ENCODE peak calls at places on chromosomes 3 and 15, in four cellular contexts. P, M, K and H are unnamed samples.

GRCh38 chr15:32042269-32042996 is 12.1 kb downstream of the CHRNA7 start:
- DNase-seq in M (no peak), K (no peak), P (no peak), H (no peak)

GRCh38 chr15:101614001-101614585 is 38.1 kb downstream of the TM2D3 start:
- DNase-seq in M (no peak), K (no peak), P (no peak), H (no peak)

GRCh38 chr3:30521156-30521555 is 85.2 kb upstream of the TGFBR2 start:
- DNase-seq in P (no peak), M (no peak), K (no peak), H (peak)

GRCh38 chr15:75636026-75636425 is 4.0 kb downstream of the IMP3 start:
- DNase-seq in K (no peak), M (no peak), P (no peak), H (no peak)

GRCh38 chr3:50336452-50337174 is 4.0 kb downstream of the RASSF1 start:
- DNase-seq in M (peak), K (no peak), P (no peak), H (peak)

GRCh38 chr3:154115332-154115731 is 5.9 kb upstream of the ARHGEF26 start:
- DNase-seq in P (no peak), M (no peak), K (no peak), H (no peak)

GRCh38 chr3:12891985-12892839 is 50.8 kb upstream of the RPL32 start:
- DNase-seq in K (peak), P (peak), M (peak), H (peak)

GRCh38 chr3:106392905-106393304 is 524.1 kb upstream of the CBLB start:
- DNase-seq in K (no peak), P (no peak), M (no peak), H (no peak)

GRCh38 chr3:60536420-60536819 is 714.8 kb downstream of the FHIT start:
- DNase-seq in M (no peak), K (no peak), P (no peak), H (no peak)

GRCh38 chr3:195796795-195797194 is 14.9 kb downstream of the MUC4 start:
- DNase-seq in P (no peak), M (no peak), K (no peak), H (no peak)

GRCh38 chr3:168024537-168024941 is 71.2 kb downstream of the GOLIM4 start:
- DNase-seq in P (no peak), M (no peak), K (no peak), H (peak)

GRCh38 chr15:41161736-41162135 is 45.7 kb upstream of the INO80 start:
- DNase-seq in M (no peak), P (no peak), K (no peak), H (no peak)

GRCh38 chr3:194687638-194688206 is 2.0 kb downstream of the FAM43A start:
- DNase-seq in K (peak), P (peak), M (peak), H (peak)

GRCh38 chr3:129211772-129212171 is 28.1 kb upstream of the CNBP start:
- DNase-seq in K (no peak), P (no peak), M (no peak), H (peak)

GRCh38 chr3:65685621-65686020 is 353.1 kb downstream of the MAGI1 start:
- DNase-seq in P (no peak), K (no peak), M (no peak), H (peak)

GRCh38 chr15:83206971-83207621 is 527 bp downstream of the HDGFL3 start:
- DNase-seq in M (peak), P (no peak), K (peak), H (peak)

GRCh38 chr3:171383206-171384018 is 76.8 kb downstream of the TNIK start:
- DNase-seq in K (no peak), P (no peak), M (no peak), H (peak)